ENCODE peak calls at places on chromosomes 4 and X, in nine cellular contexts. One of them, this sample, is unnamed.
A peak's percentile ranks its signal among the peaks of the same experiment; 100 is the strongest.

GRCh38 chrX:10190367-10190766 is 33.6 kb downstream of the CLCN4 start:
- DNase-seq in pancreas: no peak
- DNase-seq in left cardiac atrium: no peak
- DNase-seq in NAMALWA: peak; percentile 60
- DNase-seq in M059J: peak; percentile 74
- DNase-seq in activated CD4-positive, alpha-beta T cell treated with anti-CD3 and anti-CD28 coated beads, Interleukin-2, amount 10 ng/mL, durations not matched to agents 7 days and 5 days: no peak
- DNase-seq in upper lobe of left lung: no peak
- DNase-seq in aorta: no peak
- DNase-seq in cardiac fibroblast: peak; percentile 82
- DNase-seq in this sample: no peak

GRCh38 chr4:155392486-155393184 is 15.9 kb upstream of the MAP9 start:
- DNase-seq in pancreas: no peak
- DNase-seq in left cardiac atrium: no peak
- DNase-seq in NAMALWA: no peak
- DNase-seq in M059J: peak; percentile 87
- DNase-seq in activated CD4-positive, alpha-beta T cell treated with anti-CD3 and anti-CD28 coated beads, Interleukin-2, amount 10 ng/mL, durations not matched to agents 7 days and 5 days: no peak
- DNase-seq in upper lobe of left lung: no peak
- DNase-seq in aorta: no peak
- DNase-seq in cardiac fibroblast: peak; percentile 91
- DNase-seq in this sample: no peak

GRCh38 chr4:88818650-88819470 is 121.2 kb upstream of the NAP1L5 start:
- DNase-seq in pancreas: no peak
- DNase-seq in left cardiac atrium: peak; percentile 35
- DNase-seq in NAMALWA: peak; percentile 48
- DNase-seq in M059J: peak; percentile 44
- DNase-seq in activated CD4-positive, alpha-beta T cell treated with anti-CD3 and anti-CD28 coated beads, Interleukin-2, amount 10 ng/mL, durations not matched to agents 7 days and 5 days: peak; percentile 56
- DNase-seq in upper lobe of left lung: peak; percentile 60
- DNase-seq in aorta: peak; percentile 50
- DNase-seq in cardiac fibroblast: peak; percentile 71
- DNase-seq in this sample: no peak

GRCh38 chr4:131337956-131338355 is 1811.1 kb upstream of the PCDH10 start:
- DNase-seq in pancreas: no peak
- DNase-seq in left cardiac atrium: no peak
- DNase-seq in NAMALWA: no peak
- DNase-seq in M059J: no peak
- DNase-seq in activated CD4-positive, alpha-beta T cell treated with anti-CD3 and anti-CD28 coated beads, Interleukin-2, amount 10 ng/mL, durations not matched to agents 7 days and 5 days: no peak
- DNase-seq in upper lobe of left lung: no peak
- DNase-seq in aorta: no peak
- DNase-seq in cardiac fibroblast: no peak
- DNase-seq in this sample: no peak

GRCh38 chr4:139488442-139488841 is 34.5 kb downstream of the RAB33B start:
- DNase-seq in pancreas: no peak
- DNase-seq in left cardiac atrium: no peak
- DNase-seq in NAMALWA: no peak
- DNase-seq in M059J: no peak
- DNase-seq in activated CD4-positive, alpha-beta T cell treated with anti-CD3 and anti-CD28 coated beads, Interleukin-2, amount 10 ng/mL, durations not matched to agents 7 days and 5 days: no peak
- DNase-seq in upper lobe of left lung: no peak
- DNase-seq in aorta: no peak
- DNase-seq in cardiac fibroblast: no peak
- DNase-seq in this sample: no peak

GRCh38 chr4:181176306-181176705 is 1066.9 kb upstream of the TENM3 start:
- DNase-seq in pancreas: no peak
- DNase-seq in left cardiac atrium: no peak
- DNase-seq in NAMALWA: no peak
- DNase-seq in M059J: peak; percentile 8
- DNase-seq in activated CD4-positive, alpha-beta T cell treated with anti-CD3 and anti-CD28 coated beads, Interleukin-2, amount 10 ng/mL, durations not matched to agents 7 days and 5 days: no peak
- DNase-seq in upper lobe of left lung: no peak
- DNase-seq in aorta: no peak
- DNase-seq in cardiac fibroblast: no peak
- DNase-seq in this sample: no peak

GRCh38 chrX:13415551-13415950 is 95.7 kb upstream of the ATXN3L start:
- DNase-seq in pancreas: no peak
- DNase-seq in left cardiac atrium: no peak
- DNase-seq in NAMALWA: no peak
- DNase-seq in M059J: no peak
- DNase-seq in activated CD4-positive, alpha-beta T cell treated with anti-CD3 and anti-CD28 coated beads, Interleukin-2, amount 10 ng/mL, durations not matched to agents 7 days and 5 days: no peak
- DNase-seq in upper lobe of left lung: no peak
- DNase-seq in aorta: no peak
- DNase-seq in cardiac fibroblast: no peak
- DNase-seq in this sample: no peak

GRCh38 chr4:61380865-61381264 is 180.7 kb downstream of the ADGRL3 start:
- DNase-seq in pancreas: no peak
- DNase-seq in left cardiac atrium: no peak
- DNase-seq in NAMALWA: no peak
- DNase-seq in M059J: no peak
- DNase-seq in activated CD4-positive, alpha-beta T cell treated with anti-CD3 and anti-CD28 coated beads, Interleukin-2, amount 10 ng/mL, durations not matched to agents 7 days and 5 days: no peak
- DNase-seq in upper lobe of left lung: no peak
- DNase-seq in aorta: no peak
- DNase-seq in cardiac fibroblast: no peak
- DNase-seq in this sample: no peak

GRCh38 chr4:143399113-143399949 is 62.7 kb downstream of the GAB1 start:
- DNase-seq in pancreas: no peak
- DNase-seq in left cardiac atrium: no peak
- DNase-seq in NAMALWA: peak; percentile 88
- DNase-seq in M059J: peak; percentile 38
- DNase-seq in activated CD4-positive, alpha-beta T cell treated with anti-CD3 and anti-CD28 coated beads, Interleukin-2, amount 10 ng/mL, durations not matched to agents 7 days and 5 days: peak; percentile 13
- DNase-seq in upper lobe of left lung: no peak
- DNase-seq in aorta: no peak
- DNase-seq in cardiac fibroblast: peak; percentile 62
- DNase-seq in this sample: no peak

GRCh38 chrX:124217289-124218251 is 114.9 kb upstream of the TEX13D start:
- DNase-seq in pancreas: no peak
- DNase-seq in left cardiac atrium: peak; percentile 28
- DNase-seq in NAMALWA: peak; percentile 5
- DNase-seq in M059J: peak; percentile 81
- DNase-seq in activated CD4-positive, alpha-beta T cell treated with anti-CD3 and anti-CD28 coated beads, Interleukin-2, amount 10 ng/mL, durations not matched to agents 7 days and 5 days: peak; percentile 78
- DNase-seq in upper lobe of left lung: peak; percentile 36
- DNase-seq in aorta: no peak
- DNase-seq in cardiac fibroblast: peak; percentile 30
- DNase-seq in this sample: no peak

GRCh38 chr4:688695-689497 is at the start of gene SLC49A3:
- DNase-seq in pancreas: peak; percentile 38
- DNase-seq in left cardiac atrium: peak; percentile 66
- DNase-seq in NAMALWA: no peak
- DNase-seq in M059J: no peak
- DNase-seq in activated CD4-positive, alpha-beta T cell treated with anti-CD3 and anti-CD28 coated beads, Interleukin-2, amount 10 ng/mL, durations not matched to agents 7 days and 5 days: no peak
- DNase-seq in upper lobe of left lung: no peak
- DNase-seq in aorta: peak; percentile 70
- DNase-seq in cardiac fibroblast: no peak
- DNase-seq in this sample: no peak

GRCh38 chrX:123860506-123860840 is 620 bp downstream of the XIAP start:
- DNase-seq in pancreas: no peak
- DNase-seq in left cardiac atrium: no peak
- DNase-seq in NAMALWA: peak; percentile 65
- DNase-seq in M059J: peak; percentile 76
- DNase-seq in activated CD4-positive, alpha-beta T cell treated with anti-CD3 and anti-CD28 coated beads, Interleukin-2, amount 10 ng/mL, durations not matched to agents 7 days and 5 days: peak; percentile 46
- DNase-seq in upper lobe of left lung: peak; percentile 26
- DNase-seq in aorta: no peak
- DNase-seq in cardiac fibroblast: peak; percentile 46
- DNase-seq in this sample: no peak

GRCh38 chrX:63784902-63785692 is at the start of gene ARHGEF9:
- DNase-seq in pancreas: peak; percentile 23
- DNase-seq in left cardiac atrium: peak; percentile 22
- DNase-seq in NAMALWA: no peak
- DNase-seq in M059J: peak; percentile 5
- DNase-seq in activated CD4-positive, alpha-beta T cell treated with anti-CD3 and anti-CD28 coated beads, Interleukin-2, amount 10 ng/mL, durations not matched to agents 7 days and 5 days: peak; percentile 4
- DNase-seq in upper lobe of left lung: no peak
- DNase-seq in aorta: peak; percentile 49
- DNase-seq in cardiac fibroblast: peak; percentile 7
- DNase-seq in this sample: no peak

GRCh38 chr4:38313999-38314561 is 349.9 kb upstream of the KLF3 start:
- DNase-seq in pancreas: no peak
- DNase-seq in left cardiac atrium: no peak
- DNase-seq in NAMALWA: no peak
- DNase-seq in M059J: peak; percentile 88
- DNase-seq in activated CD4-positive, alpha-beta T cell treated with anti-CD3 and anti-CD28 coated beads, Interleukin-2, amount 10 ng/mL, durations not matched to agents 7 days and 5 days: no peak
- DNase-seq in upper lobe of left lung: no peak
- DNase-seq in aorta: no peak
- DNase-seq in cardiac fibroblast: peak; percentile 77
- DNase-seq in this sample: no peak

GRCh38 chr4:44760142-44760898 is 34.0 kb upstream of the GNPDA2 start:
- DNase-seq in pancreas: no peak
- DNase-seq in left cardiac atrium: no peak
- DNase-seq in NAMALWA: peak; percentile 68
- DNase-seq in M059J: peak; percentile 35
- DNase-seq in activated CD4-positive, alpha-beta T cell treated with anti-CD3 and anti-CD28 coated beads, Interleukin-2, amount 10 ng/mL, durations not matched to agents 7 days and 5 days: peak; percentile 13
- DNase-seq in upper lobe of left lung: no peak
- DNase-seq in aorta: no peak
- DNase-seq in cardiac fibroblast: peak; percentile 60
- DNase-seq in this sample: no peak

GRCh38 chrX:69069876-69070275 is 95.4 kb downstream of the PJA1 start:
- DNase-seq in pancreas: no peak
- DNase-seq in left cardiac atrium: no peak
- DNase-seq in NAMALWA: no peak
- DNase-seq in M059J: no peak
- DNase-seq in activated CD4-positive, alpha-beta T cell treated with anti-CD3 and anti-CD28 coated beads, Interleukin-2, amount 10 ng/mL, durations not matched to agents 7 days and 5 days: no peak
- DNase-seq in upper lobe of left lung: peak; percentile 6
- DNase-seq in aorta: no peak
- DNase-seq in cardiac fibroblast: no peak
- DNase-seq in this sample: peak; percentile 34

GRCh38 chr4:132506568-132506967 is 642.5 kb upstream of the PCDH10 start:
- DNase-seq in pancreas: no peak
- DNase-seq in left cardiac atrium: no peak
- DNase-seq in NAMALWA: no peak
- DNase-seq in M059J: no peak
- DNase-seq in activated CD4-positive, alpha-beta T cell treated with anti-CD3 and anti-CD28 coated beads, Interleukin-2, amount 10 ng/mL, durations not matched to agents 7 days and 5 days: no peak
- DNase-seq in upper lobe of left lung: no peak
- DNase-seq in aorta: no peak
- DNase-seq in cardiac fibroblast: no peak
- DNase-seq in this sample: no peak

GRCh38 chr4:72857787-72858186 is 211.7 kb downstream of the COX18 start:
- DNase-seq in pancreas: no peak
- DNase-seq in left cardiac atrium: no peak
- DNase-seq in NAMALWA: no peak
- DNase-seq in M059J: no peak
- DNase-seq in activated CD4-positive, alpha-beta T cell treated with anti-CD3 and anti-CD28 coated beads, Interleukin-2, amount 10 ng/mL, durations not matched to agents 7 days and 5 days: no peak
- DNase-seq in upper lobe of left lung: no peak
- DNase-seq in aorta: no peak
- DNase-seq in cardiac fibroblast: peak; percentile 79
- DNase-seq in this sample: no peak

GRCh38 chrX:147741776-147742175 is 169.9 kb upstream of the FMR1 start:
- DNase-seq in pancreas: no peak
- DNase-seq in left cardiac atrium: no peak
- DNase-seq in NAMALWA: no peak
- DNase-seq in M059J: no peak
- DNase-seq in activated CD4-positive, alpha-beta T cell treated with anti-CD3 and anti-CD28 coated beads, Interleukin-2, amount 10 ng/mL, durations not matched to agents 7 days and 5 days: no peak
- DNase-seq in upper lobe of left lung: no peak
- DNase-seq in aorta: no peak
- DNase-seq in cardiac fibroblast: no peak
- DNase-seq in this sample: no peak

GRCh38 chrX:94743478-94743877 is 1069.5 kb downstream of the FAM133A start:
- DNase-seq in pancreas: no peak
- DNase-seq in left cardiac atrium: no peak
- DNase-seq in NAMALWA: no peak
- DNase-seq in M059J: no peak
- DNase-seq in activated CD4-positive, alpha-beta T cell treated with anti-CD3 and anti-CD28 coated beads, Interleukin-2, amount 10 ng/mL, durations not matched to agents 7 days and 5 days: peak; percentile 9
- DNase-seq in upper lobe of left lung: no peak
- DNase-seq in aorta: no peak
- DNase-seq in cardiac fibroblast: no peak
- DNase-seq in this sample: no peak

This sample was measured in suprapubic skin.